ENCODE peak calls at places on chromosomes 7 and 10, in nine cellular contexts. One of them, this sample, is unnamed.

GRCh38 chr10:82982110-82982608 is 1107.2 kb downstream of the NRG3 start:
- DNase-seq in suprapubic skin: no peak
- DNase-seq in astrocyte of the cerebellum: peak
- DNase-seq in Ammon's horn: peak
- DNase-seq in heart right ventricle: no peak
- DNase-seq in NCI-H1092: no peak
- DNase-seq in stimulated activated CD4-positive, alpha-beta T cell treated with anti-CD3 and anti-CD28 coated beads, Interleukin-15, amount 100 ng/mL, for 24 hours: no peak
- DNase-seq in uterus: no peak
- DNase-seq in B cell: no peak
- DNase-seq in this sample: no peak

GRCh38 chr7:50088463-50089129 is 4.5 kb downstream of the ZPBP start:
- DNase-seq in B cell: no peak
- DNase-seq in astrocyte of the cerebellum: no peak
- DNase-seq in suprapubic skin: no peak
- DNase-seq in uterus: no peak
- DNase-seq in heart right ventricle: no peak
- DNase-seq in stimulated activated CD4-positive, alpha-beta T cell treated with anti-CD3 and anti-CD28 coated beads, Interleukin-15, amount 100 ng/mL, for 24 hours: no peak
- DNase-seq in NCI-H1092: no peak
- DNase-seq in Ammon's horn: no peak
- DNase-seq in this sample: no peak

GRCh38 chr7:28473567-28474266 is 61.4 kb downstream of the CREB5 start:
- DNase-seq in heart right ventricle: peak
- DNase-seq in astrocyte of the cerebellum: no peak
- DNase-seq in Ammon's horn: peak
- DNase-seq in stimulated activated CD4-positive, alpha-beta T cell treated with anti-CD3 and anti-CD28 coated beads, Interleukin-15, amount 100 ng/mL, for 24 hours: no peak
- DNase-seq in B cell: no peak
- DNase-seq in NCI-H1092: no peak
- DNase-seq in uterus: peak
- DNase-seq in suprapubic skin: peak
- DNase-seq in this sample: peak

GRCh38 chr10:66804911-66805310 is 120.9 kb upstream of the LRRTM3 start:
- DNase-seq in B cell: no peak
- DNase-seq in astrocyte of the cerebellum: no peak
- DNase-seq in stimulated activated CD4-positive, alpha-beta T cell treated with anti-CD3 and anti-CD28 coated beads, Interleukin-15, amount 100 ng/mL, for 24 hours: no peak
- DNase-seq in Ammon's horn: no peak
- DNase-seq in NCI-H1092: no peak
- DNase-seq in heart right ventricle: no peak
- DNase-seq in uterus: no peak
- DNase-seq in suprapubic skin: no peak
- DNase-seq in this sample: no peak

GRCh38 chr7:36984051-36984492 is 259.8 kb upstream of the AOAH start:
- DNase-seq in astrocyte of the cerebellum: no peak
- DNase-seq in Ammon's horn: no peak
- DNase-seq in stimulated activated CD4-positive, alpha-beta T cell treated with anti-CD3 and anti-CD28 coated beads, Interleukin-15, amount 100 ng/mL, for 24 hours: no peak
- DNase-seq in heart right ventricle: no peak
- DNase-seq in NCI-H1092: no peak
- DNase-seq in uterus: no peak
- DNase-seq in B cell: no peak
- DNase-seq in suprapubic skin: no peak
- DNase-seq in this sample: no peak

GRCh38 chr10:86349474-86349873 is 17.1 kb downstream of the GRID1 start:
- DNase-seq in uterus: no peak
- DNase-seq in suprapubic skin: peak
- DNase-seq in stimulated activated CD4-positive, alpha-beta T cell treated with anti-CD3 and anti-CD28 coated beads, Interleukin-15, amount 100 ng/mL, for 24 hours: no peak
- DNase-seq in astrocyte of the cerebellum: no peak
- DNase-seq in heart right ventricle: no peak
- DNase-seq in NCI-H1092: no peak
- DNase-seq in B cell: no peak
- DNase-seq in Ammon's horn: no peak
- DNase-seq in this sample: no peak

GRCh38 chr7:33258561-33258960 is 129.2 kb downstream of the BBS9 start:
- DNase-seq in NCI-H1092: no peak
- DNase-seq in astrocyte of the cerebellum: no peak
- DNase-seq in heart right ventricle: no peak
- DNase-seq in Ammon's horn: peak
- DNase-seq in stimulated activated CD4-positive, alpha-beta T cell treated with anti-CD3 and anti-CD28 coated beads, Interleukin-15, amount 100 ng/mL, for 24 hours: no peak
- DNase-seq in B cell: no peak
- DNase-seq in suprapubic skin: no peak
- DNase-seq in uterus: no peak
- DNase-seq in this sample: no peak

GRCh38 chr7:2195403-2196246 is 37.1 kb downstream of the MAD1L1 start:
- DNase-seq in B cell: no peak
- DNase-seq in uterus: no peak
- DNase-seq in stimulated activated CD4-positive, alpha-beta T cell treated with anti-CD3 and anti-CD28 coated beads, Interleukin-15, amount 100 ng/mL, for 24 hours: no peak
- DNase-seq in heart right ventricle: peak
- DNase-seq in NCI-H1092: peak
- DNase-seq in suprapubic skin: no peak
- DNase-seq in Ammon's horn: peak
- DNase-seq in astrocyte of the cerebellum: no peak
- DNase-seq in this sample: peak

GRCh38 chr7:151518781-151519044 is 982 bp downstream of the RHEB start:
- DNase-seq in uterus: no peak
- DNase-seq in heart right ventricle: no peak
- DNase-seq in B cell: no peak
- DNase-seq in stimulated activated CD4-positive, alpha-beta T cell treated with anti-CD3 and anti-CD28 coated beads, Interleukin-15, amount 100 ng/mL, for 24 hours: no peak
- DNase-seq in astrocyte of the cerebellum: no peak
- DNase-seq in Ammon's horn: no peak
- DNase-seq in suprapubic skin: no peak
- DNase-seq in NCI-H1092: peak
- DNase-seq in this sample: no peak

This sample was measured in Right ventricle myocardium inferior.